ENCODE peak calls at places on chromosomes 4 and X, in seven cellular contexts. H is SHP77, L is sciatic nerve, Q is DMS53, I is Calu3, A is mammary epithelial cell, U is non-pigmented ciliary epithelial cell. B is an unnamed sample.

GRCh38 chr4:42568610-42569207 is 88.2 kb downstream of the ATP8A1 start:
- DNase-seq in A (peak; percentile 34), H (peak; percentile 23), L (peak; percentile 74), I (peak; percentile 53), Q (peak; percentile 91), U (peak; percentile 27), B (peak; percentile 72)

GRCh38 chr4:164648151-164648848 is 105.6 kb upstream of the SMIM31 start:
- DNase-seq in H (no peak), I (no peak), Q (peak; percentile 71), A (peak; percentile 89), L (no peak), U (peak; percentile 70), B (no peak)

GRCh38 chrX:68841251-68842049 is 12.6 kb downstream of the EFNB1 start:
- DNase-seq in A (no peak), H (no peak), I (peak; percentile 49), U (no peak), L (no peak), Q (peak; percentile 40), B (no peak)

GRCh38 chr4:72448231-72448630 is 120.8 kb downstream of the ADAMTS3 start:
- DNase-seq in H (no peak), I (no peak), Q (no peak), A (no peak), L (no peak), U (no peak), B (no peak)

GRCh38 chr4:10033191-10033881 is 12.0 kb upstream of the SLC2A9 start:
- DNase-seq in L (peak; percentile 12), A (no peak), I (no peak), U (peak; percentile 49), H (no peak), Q (no peak), B (peak; percentile 82)

GRCh38 chr4:48491514-48492176 is 1.6 kb downstream of the ZAR1 start:
- DNase-seq in I (no peak), H (no peak), A (no peak), L (no peak), U (no peak), Q (no peak), B (no peak)

GRCh38 chr4:127145001-127145400 is 487.8 kb upstream of the INTU start:
- DNase-seq in A (no peak), U (no peak), H (peak; percentile 93), I (no peak), L (no peak), Q (peak; percentile 86), B (no peak)

GRCh38 chrX:110034036-110034435 is 31.1 kb downstream of the TMEM164 start:
- DNase-seq in A (no peak), I (no peak), Q (no peak), H (no peak), U (no peak), L (no peak), B (no peak)

GRCh38 chr4:43846111-43846587 is 602.5 kb downstream of the KCTD8 start:
- DNase-seq in L (no peak), A (no peak), H (no peak), Q (no peak), I (no peak), U (no peak), B (no peak)

GRCh38 chr4:151957163-151957562 is 196.4 kb upstream of the GATB start:
- DNase-seq in H (no peak), I (no peak), U (no peak), Q (no peak), L (no peak), A (no peak), B (no peak)

GRCh38 chr4:2333916-2334644 is 72.2 kb upstream of the MXD4 start:
- DNase-seq in H (no peak), I (no peak), Q (no peak), L (no peak), U (no peak), A (no peak), B (no peak)

GRCh38 chrX:3244955-3245354 is 101.5 kb downstream of the MXRA5 start:
- DNase-seq in L (no peak), H (no peak), Q (no peak), U (no peak), A (peak; percentile 9), I (peak; percentile 7), B (no peak)

GRCh38 chrX:9610774-9611392 is 146.0 kb downstream of the TBL1X start:
- DNase-seq in I (no peak), L (no peak), H (no peak), Q (peak; percentile 0), U (no peak), A (no peak), B (no peak)

GRCh38 chr4:113673450-113673849 is 88.1 kb downstream of the CAMK2D start:
- DNase-seq in L (no peak), Q (peak; percentile 29), A (peak; percentile 76), I (peak; percentile 25), H (no peak), U (no peak), B (no peak)

GRCh38 chrX:23513121-23513520 is 154.2 kb upstream of the PRDX4 start:
- DNase-seq in U (no peak), I (no peak), H (no peak), Q (peak; percentile 25), A (no peak), L (no peak), B (no peak)

GRCh38 chr4:183471960-183472708 is 27.7 kb downstream of the CDKN2AIP start:
- DNase-seq in H (peak; percentile 44), I (peak; percentile 87), A (peak; percentile 50), U (no peak), Q (peak; percentile 79), L (peak; percentile 96), B (peak; percentile 89)

GRCh38 chrX:107729558-107730297 is 45.9 kb downstream of the TSC22D3 start:
- DNase-seq in Q (peak; percentile 9), A (peak; percentile 9), I (peak; percentile 21), H (no peak), L (no peak), U (no peak), B (no peak)

GRCh38 chr4:118756429-118756828 is 71.2 kb downstream of the METTL14 start:
- DNase-seq in H (no peak), U (no peak), Q (no peak), A (no peak), L (no peak), I (no peak), B (no peak)

GRCh38 chrX:12197030-12197429 is 58.8 kb downstream of the FRMPD4 start:
- DNase-seq in A (no peak), I (no peak), H (no peak), U (no peak), L (no peak), Q (no peak), B (no peak)

GRCh38 chr4:154406022-154406835 is 85.4 kb downstream of the DCHS2 start:
- DNase-seq in A (no peak), I (no peak), U (no peak), Q (no peak), L (no peak), H (no peak), B (no peak)

GRCh38 chr4:113339430-113339813 is 290.0 kb downstream of the ANK2 start:
- DNase-seq in L (no peak), Q (no peak), U (no peak), A (no peak), H (no peak), I (no peak), B (no peak)

GRCh38 chr4:76206222-76206942 is 7.2 kb downstream of the SCARB2 start:
- DNase-seq in I (no peak), H (no peak), A (no peak), U (no peak), L (no peak), Q (no peak), B (no peak)

GRCh38 chrX:123731258-123731986 is 1.4 kb downstream of the THOC2 start:
- DNase-seq in U (no peak), Q (no peak), L (no peak), I (no peak), A (no peak), H (no peak), B (no peak)

GRCh38 chr4:133592591-133592990 is 443.5 kb downstream of the PCDH10 start:
- DNase-seq in A (no peak), U (no peak), Q (no peak), I (no peak), H (no peak), L (no peak), B (no peak)

B was measured in sigmoid colon.